ENCODE peak calls at places on chromosomes 7 and 10, in seven cellular contexts. N is SW 1271, M is fibroblast of lung, G is T1000, Z is mesothelial cell of epicardium, X is posterior vena cava, I is SK-MEL-5. D is an unnamed sample.

GRCh38 chr7:47658886-47659635 is 77.2 kb upstream of the TNS3 start:
- DNase-seq in Z (no peak), I (no peak), X (peak; percentile 62), N (no peak), G (no peak), M (no peak), D (no peak)

GRCh38 chr7:24337180-24337579 is 53.2 kb downstream of the NPY start:
- DNase-seq in I (no peak), X (no peak), Z (no peak), M (no peak), G (no peak), N (no peak), D (no peak)

GRCh38 chr7:96422388-96422787 is 100.5 kb upstream of the SLC25A13 start:
- DNase-seq in G (no peak), I (no peak), N (no peak), M (no peak), Z (no peak), X (no peak), D (no peak)

GRCh38 chr7:102398543-102398942 is 2.4 kb downstream of the PRKRIP1 start:
- DNase-seq in Z (no peak), G (no peak), N (no peak), I (no peak), M (no peak), X (no peak), D (no peak)

GRCh38 chr10:116742367-116743265 is at the start of gene HSPA12A:
- DNase-seq in I (peak; percentile 60), X (peak; percentile 91), M (peak; percentile 89), Z (peak; percentile 79), N (peak; percentile 46), G (peak; percentile 74), D (peak; percentile 64)

GRCh38 chr10:22022257-22023051 is 18.9 kb upstream of the DNAJC1 start:
- DNase-seq in N (no peak), I (no peak), Z (no peak), X (no peak), M (no peak), G (no peak), D (no peak)

GRCh38 chr10:126421745-126422144 is 33.5 kb upstream of the ADAM12 start:
- DNase-seq in I (no peak), Z (no peak), X (no peak), G (peak; percentile 75), N (no peak), M (peak; percentile 100), D (peak; percentile 6)

GRCh38 chr10:86652361-86653202 is 1.8 kb upstream of the OPN4 start:
- DNase-seq in Z (no peak), N (no peak), I (no peak), X (peak; percentile 52), G (no peak), M (peak; percentile 23), D (no peak)

GRCh38 chr10:70101668-70102067 is 31.0 kb downstream of the AIFM2 start:
- DNase-seq in G (no peak), Z (no peak), N (no peak), M (no peak), X (no peak), I (no peak), D (no peak)

GRCh38 chr10:26781797-26782196 is 79.0 kb downstream of the ABI1 start:
- DNase-seq in M (peak; percentile 48), Z (no peak), G (no peak), I (no peak), N (no peak), X (no peak), D (no peak)

GRCh38 chr7:4951903-4952636 is 6.9 kb downstream of the MMD2 start:
- DNase-seq in G (no peak), Z (peak; percentile 44), N (no peak), X (no peak), I (peak; percentile 40), M (peak; percentile 7), D (no peak)